ENCODE peak calls at places on chromosomes 7 and 10, in nine cellular contexts. E is body of pancreas, B is Panc1, G is H1, M is osteocyte, C is breast epithelium, A is neural crest cell, T is foreskin fibroblast, N is dorsolateral prefrontal cortex. O is an unnamed sample.

GRCh38 chr10:86377797-86378146 is 11.2 kb upstream of the GRID1 start:
- DNase-seq in E (no peak), G (peak; percentile 43), T (no peak), M (peak; percentile 57), B (no peak), N (no peak), A (no peak), C (no peak), O (peak; percentile 1)

GRCh38 chr7:14734839-14735321 is 167.7 kb downstream of the DGKB start:
- DNase-seq in M (no peak), E (peak; percentile 25), T (no peak), A (peak; percentile 1), B (no peak), G (peak; percentile 73), N (no peak), C (no peak), O (peak; percentile 26)

GRCh38 chr7:84232653-84233052 is 38.1 kb upstream of the SEMA3A start:
- DNase-seq in T (peak; percentile 65), E (no peak), A (no peak), N (no peak), M (no peak), B (no peak), C (no peak), G (no peak), O (no peak)

GRCh38 chr7:2002561-2003450 is 229.9 kb downstream of the MAD1L1 start:
- DNase-seq in C (peak; percentile 37), N (peak; percentile 24), M (no peak), A (no peak), E (no peak), T (no peak), G (no peak), B (no peak), O (peak; percentile 24)

GRCh38 chr10:72257051-72257892 is 16.5 kb upstream of the DDIT4 start:
- DNase-seq in E (peak; percentile 65), B (no peak), T (no peak), C (no peak), A (no peak), M (no peak), G (no peak), N (no peak), O (no peak)

GRCh38 chr10:80767940-80768339 is 230.2 kb downstream of the SH2D4B start:
- DNase-seq in E (no peak), M (no peak), A (no peak), G (no peak), T (no peak), C (no peak), B (no peak), N (no peak), O (no peak)

GRCh38 chr7:93566876-93567275 is 7.6 kb downstream of the CALCR start:
- DNase-seq in C (no peak), A (no peak), M (no peak), N (no peak), T (peak; percentile 14), E (no peak), B (no peak), G (no peak), O (no peak)

GRCh38 chr7:116500071-116500853 is 724 bp downstream of the CAV2 start:
- DNase-seq in G (no peak), C (peak; percentile 52), N (no peak), E (peak; percentile 9), M (no peak), T (no peak), B (no peak), A (peak; percentile 14), O (peak; percentile 17)

GRCh38 chr7:94298943-94299342 is 95.8 kb upstream of the COL1A2 start:
- DNase-seq in B (no peak), N (no peak), T (peak; percentile 74), C (no peak), G (no peak), A (no peak), E (no peak), M (no peak), O (no peak)

GRCh38 chr10:117094856-117095255 is 43.2 kb downstream of the VAX1 start:
- DNase-seq in C (no peak), B (no peak), G (no peak), M (no peak), T (no peak), A (no peak), E (no peak), N (peak; percentile 44), O (no peak)

GRCh38 chr7:140249036-140249806 is 72.4 kb upstream of the KDM7A start:
- DNase-seq in E (no peak), C (no peak), N (no peak), M (no peak), B (no peak), G (no peak), T (no peak), A (no peak), O (no peak)

GRCh38 chr7:12610899-12611298 is 40.4 kb downstream of the SCIN start:
- DNase-seq in M (no peak), B (no peak), G (no peak), E (no peak), T (no peak), N (no peak), A (no peak), C (no peak), O (no peak)

GRCh38 chr10:1257226-1257625 is 201.0 kb downstream of the WDR37 start:
- DNase-seq in M (no peak), N (no peak), G (no peak), B (no peak), E (no peak), C (no peak), T (no peak), A (no peak), O (no peak)

GRCh38 chr7:130874071-130874915 is 140.3 kb upstream of the KLF14 start:
- DNase-seq in B (no peak), A (no peak), G (no peak), E (no peak), T (no peak), N (no peak), M (no peak), C (no peak), O (no peak)

GRCh38 chr7:87886875-87887274 is 10.6 kb downstream of the DBF4 start:
- DNase-seq in B (no peak), G (no peak), A (no peak), T (peak; percentile 6), C (no peak), E (no peak), M (no peak), N (no peak), O (no peak)
- TF ChIP-seq CTCF in B (peak; percentile 25), G (no peak), A (peak; percentile 75), T (no peak), C (peak; percentile 53), E (peak; percentile 23), M (peak; percentile 64), N (peak; percentile 51), O (peak; percentile 59)

DNA sequence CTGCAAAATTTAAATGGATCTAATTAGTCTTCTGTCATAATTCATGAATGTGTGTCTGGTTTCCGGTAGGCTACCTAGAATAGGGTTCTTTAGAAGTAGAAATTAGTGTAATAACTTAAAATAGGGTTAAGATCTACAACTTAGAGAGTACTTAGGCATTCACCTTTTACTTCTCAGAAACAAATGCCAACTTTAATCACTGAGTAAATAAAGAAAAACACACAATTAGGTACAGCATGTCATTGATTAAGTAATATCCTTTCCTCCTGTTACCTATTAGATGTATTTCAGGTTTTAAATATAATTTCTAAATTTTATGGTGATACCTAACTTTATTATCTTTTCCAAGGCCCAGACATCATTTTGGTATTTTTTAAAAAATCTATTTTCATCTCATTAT is 9.3 kb downstream of the ANKRD7 start:
- DNase-seq in G (no peak), E (no peak), A (no peak), N (no peak), C (no peak), B (no peak), M (no peak), T (no peak), O (no peak)
- TF ChIP-seq CTCF in G (no peak), E (no peak), A (no peak), N (no peak), C (no peak), B (no peak), M (no peak), T (no peak), O (no peak)

GRCh38 chr10:69961168-69961863 is 91.3 kb upstream of the MACROH2A2 start:
- DNase-seq in B (no peak), C (no peak), E (peak; percentile 10), N (no peak), A (peak; percentile 10), T (no peak), M (peak; percentile 81), G (peak; percentile 60), O (no peak)
- TF ChIP-seq CTCF in B (peak; percentile 79), C (no peak), E (no peak), N (no peak), A (peak; percentile 54), T (peak; percentile 31), M (peak; percentile 36), G (peak; percentile 45), O (peak; percentile 55)

GRCh38 chr10:77939561-77940001 is 13.0 kb upstream of the DLG5 start:
- DNase-seq in M (no peak), N (no peak), C (no peak), G (no peak), B (no peak), A (no peak), T (no peak), E (peak; percentile 49), O (no peak)
- TF ChIP-seq CTCF in M (no peak), N (no peak), C (no peak), G (no peak), B (no peak), A (no peak), T (no peak), E (no peak), O (no peak)

DNA sequence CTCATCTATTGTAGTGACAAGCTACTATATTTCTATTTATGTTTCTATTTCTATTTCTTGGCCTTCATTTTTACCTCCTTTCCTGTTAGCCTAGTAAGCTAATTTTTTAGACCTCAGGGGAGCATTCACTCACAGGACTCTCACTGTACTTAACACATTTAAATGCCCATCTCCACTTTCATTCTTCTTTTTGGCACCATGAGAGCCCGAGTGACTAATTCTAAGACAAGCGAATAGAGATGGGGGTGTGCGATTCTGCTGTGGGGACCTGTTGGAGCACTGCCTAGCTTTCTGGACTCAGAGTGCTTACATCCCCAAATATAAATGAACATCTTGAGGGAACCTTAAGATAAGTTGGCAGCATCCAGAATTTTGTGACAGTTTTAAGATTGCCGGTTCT is 53.9 kb upstream of the AFAP1L2 start:
- DNase-seq in C (no peak), T (no peak), N (no peak), B (no peak), E (no peak), A (no peak), G (no peak), M (no peak), O (no peak)
- TF ChIP-seq CTCF in C (no peak), T (no peak), N (no peak), B (no peak), E (no peak), A (no peak), G (no peak), M (no peak), O (no peak)

O was measured in glutamatergic neuron.